ENCODE peak calls at places on chromosomes 3 and 15, in eight cellular contexts. S is fibroblast of lung, K is stomach, N is adrenal gland, B is heart left ventricle, C is PC-3, D is sigmoid colon, X is heart right ventricle. I is an unnamed sample.

GRCh38 chr3:49869525-49870126 is at the start of gene CAMKV:
- DNase-seq in S (no peak), K (no peak), N (no peak), B (no peak), C (no peak), D (no peak), X (no peak), I (no peak)

GRCh38 chr3:41202834-41203345 is 3.6 kb downstream of the CTNNB1 start:
- DNase-seq in S (peak; percentile 59), K (no peak), N (no peak), B (no peak), C (peak; percentile 70), D (no peak), X (no peak), I (no peak)

GRCh38 chr3:133999891-134000685 is 29.6 kb downstream of the SLCO2A1 start:
- DNase-seq in S (no peak), K (no peak), N (no peak), B (no peak), C (peak; percentile 37), D (peak; percentile 56), X (no peak), I (no peak)

GRCh38 chr3:183914856-183915255 is 30.2 kb upstream of the PARL start:
- DNase-seq in S (no peak), K (no peak), N (no peak), B (no peak), C (no peak), D (no peak), X (no peak), I (no peak)

GRCh38 chr3:116517308-116517707 is 72.0 kb upstream of the LSAMP start:
- DNase-seq in S (peak; percentile 0), K (no peak), N (no peak), B (no peak), C (no peak), D (no peak), X (no peak), I (no peak)

GRCh38 chr15:101637549-101638318 is 14.4 kb downstream of the TM2D3 start:
- DNase-seq in S (peak; percentile 58), K (no peak), N (no peak), B (no peak), C (peak; percentile 85), D (no peak), X (no peak), I (no peak)

GRCh38 chr3:122066331-122067213 is 11.4 kb downstream of the CD86 start:
- DNase-seq in S (no peak), K (no peak), N (no peak), B (no peak), C (no peak), D (no peak), X (no peak), I (no peak)

GRCh38 chr3:5185093-5185673 is 2.3 kb upstream of the EDEM1 start:
- DNase-seq in S (no peak), K (no peak), N (no peak), B (no peak), C (no peak), D (no peak), X (no peak), I (no peak)

GRCh38 chr3:126005951-126006350 is 37.0 kb downstream of the ROPN1B start:
- DNase-seq in S (peak; percentile 74), K (no peak), N (no peak), B (no peak), C (peak; percentile 3), D (no peak), X (no peak), I (no peak)

GRCh38 chr15:48927181-48927580 is 36.5 kb downstream of the SHC4 start:
- DNase-seq in S (no peak), K (no peak), N (no peak), B (no peak), C (no peak), D (no peak), X (no peak), I (no peak)

GRCh38 chr3:29764603-29765254 is 483.9 kb downstream of the RBMS3 start:
- DNase-seq in S (peak; percentile 79), K (no peak), N (peak; percentile 53), B (no peak), C (peak; percentile 94), D (no peak), X (no peak), I (no peak)

GRCh38 chr15:78216276-78217229 is 17.8 kb downstream of the ACSBG1 start:
- DNase-seq in S (peak; percentile 18), K (peak; percentile 95), N (peak; percentile 95), B (peak; percentile 75), C (peak; percentile 98), D (peak; percentile 95), X (peak; percentile 70), I (no peak)

GRCh38 chr3:149646181-149646766 is 11.6 kb downstream of the WWTR1 start:
- DNase-seq in S (peak; percentile 79), K (no peak), N (no peak), B (no peak), C (peak; percentile 89), D (no peak), X (no peak), I (no peak)

GRCh38 chr3:114363554-114364202 is 69.8 kb downstream of the TIGIT start:
- DNase-seq in S (peak; percentile 89), K (no peak), N (peak; percentile 47), B (no peak), C (no peak), D (no peak), X (no peak), I (no peak)

GRCh38 chr3:60403866-60404265 is 847.4 kb downstream of the FHIT start:
- DNase-seq in S (no peak), K (no peak), N (no peak), B (no peak), C (no peak), D (no peak), X (no peak), I (no peak)

GRCh38 chr3:66452247-66453040 is 48.4 kb downstream of the LRIG1 start:
- DNase-seq in S (no peak), K (no peak), N (no peak), B (no peak), C (no peak), D (no peak), X (peak; percentile 29), I (no peak)

GRCh38 chr15:89052474-89052873 is 35.8 kb upstream of the ABHD2 start:
- DNase-seq in S (peak; percentile 99), K (no peak), N (no peak), B (no peak), C (no peak), D (no peak), X (no peak), I (no peak)

GRCh38 chr3:156615592-156616173 is 58.7 kb upstream of the TIPARP start:
- DNase-seq in S (peak; percentile 96), K (no peak), N (no peak), B (no peak), C (peak; percentile 45), D (no peak), X (no peak), I (no peak)

GRCh38 chr3:48555949-48556795 is 431 bp downstream of the PFKFB4 start:
- DNase-seq in S (no peak), K (no peak), N (no peak), B (no peak), C (no peak), D (no peak), X (no peak), I (no peak)

GRCh38 chr3:126107960-126108688 is 24.2 kb upstream of the SLC41A3 start:
- DNase-seq in S (no peak), K (no peak), N (no peak), B (no peak), C (no peak), D (peak; percentile 46), X (no peak), I (no peak)

GRCh38 chr15:42737529-42738328 is 801 bp upstream of the CDAN1 start:
- DNase-seq in S (no peak), K (peak; percentile 35), N (no peak), B (no peak), C (peak; percentile 79), D (peak; percentile 58), X (no peak), I (no peak)

GRCh38 chr15:51163843-51164242 is 69.1 kb upstream of the TNFAIP8L3 start:
- DNase-seq in S (no peak), K (no peak), N (no peak), B (no peak), C (no peak), D (no peak), X (no peak), I (no peak)
- H3K27ac ChIP-seq in S (no peak overlapping the region), K (no peak overlapping the region), N (no peak overlapping the region), B (no peak overlapping the region), C (no peak overlapping the region), D (no peak overlapping the region), X (no peak overlapping the region), I (no peak overlapping the region)

DNA sequence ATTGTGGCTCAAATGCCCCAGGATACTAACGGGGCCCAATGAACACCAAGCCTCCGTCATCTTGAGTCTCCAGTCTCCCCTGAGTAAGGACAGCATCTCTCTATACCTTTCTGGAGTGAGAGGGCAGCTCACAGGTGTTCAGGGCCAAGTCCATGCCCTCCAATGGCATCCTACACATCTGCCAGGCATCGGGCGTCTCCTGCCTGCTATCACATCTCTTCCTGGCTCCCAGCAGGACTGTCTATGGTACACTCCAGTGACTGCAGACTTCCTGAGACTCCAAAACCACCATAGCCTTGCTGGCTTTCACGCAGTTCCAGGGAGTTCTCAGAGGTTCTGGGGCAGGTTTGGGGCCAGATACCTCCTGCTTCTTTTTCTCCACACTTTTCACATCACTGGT is 28.3 kb downstream of the CX3CR1 start:
- DNase-seq in S (no peak), K (no peak), N (no peak), B (no peak), C (no peak), D (no peak), X (no peak), I (no peak)
- H3K27ac ChIP-seq in S (no peak overlapping the region), K (no peak overlapping the region), N (no peak overlapping the region), B (no peak overlapping the region), C (no peak overlapping the region), D (no peak overlapping the region), X (no peak overlapping the region), I (no peak overlapping the region)

GRCh38 chr3:128218858-128219257 is 65.6 kb downstream of the EEFSEC start:
- DNase-seq in S (no peak), K (no peak), N (no peak), B (no peak), C (no peak), D (no peak), X (no peak), I (no peak)
- H3K27ac ChIP-seq in S (no peak overlapping the region), K (no peak overlapping the region), N (no peak overlapping the region), B (no peak overlapping the region), C (no peak overlapping the region), D (no peak overlapping the region), X (no peak overlapping the region), I (no peak overlapping the region)

GRCh38 chr3:51686056-51686455 is 15.0 kb downstream of the TEX264 start:
- DNase-seq in S (no peak), K (no peak), N (no peak), B (peak; percentile 53), C (no peak), D (no peak), X (no peak), I (no peak)

GRCh38 chr3:51687472-51688205 is 16.6 kb downstream of the TEX264 start:
- DNase-seq in S (peak; percentile 12), K (no peak), N (no peak), B (peak; percentile 75), C (peak; percentile 71), D (no peak), X (peak; percentile 62), I (no peak)

GRCh38 chr3:51691021-51691420 is 15.8 kb upstream of the GRM2 start:
- DNase-seq in S (no peak), K (no peak), N (no peak), B (peak; percentile 30), C (no peak), D (no peak), X (no peak), I (no peak)

GRCh38 chr3:51686512-51687215 is 15.6 kb downstream of the TEX264 start:
- DNase-seq in S (peak; percentile 47), K (peak; percentile 55), N (no peak), B (peak; percentile 82), C (peak; percentile 48), D (no peak), X (peak; percentile 67), I (peak; percentile 84)

GRCh38 chr3:51688206-51688600 is 17.2 kb downstream of the TEX264 start:
- DNase-seq in S (no peak), K (no peak), N (no peak), B (no peak), C (no peak), D (no peak), X (no peak), I (no peak)
- H3K27ac ChIP-seq in S (no peak overlapping the region), K (no peak overlapping the region), N (no peak overlapping the region), B (no peak overlapping the region), C (no peak overlapping the region), D (no peak overlapping the region), X (peak overlapping the region; percentile 93), I (no peak overlapping the region)